ENCODE peak calls at places on chromosome 7, in five cellular contexts. B is nephron progenitor cell, E is heart left ventricle, A is HEK293T, G is left colon. X is an unnamed sample.

GRCh38 chr7:38374507-38374906 is 101.1 kb upstream of the TARP start:
- DNase-seq in E (no peak), A (peak; percentile 30), B (peak; percentile 62), G (peak; percentile 35), X (peak; percentile 62)

GRCh38 chr7:100803398-100804161 is 23.7 kb downstream of the EPHB4 start:
- DNase-seq in G (peak; percentile 86), B (peak; percentile 70), A (peak; percentile 39), E (peak; percentile 82), X (peak; percentile 64)

GRCh38 chr7:30166155-30166840 is 31.5 kb downstream of the MTURN start:
- DNase-seq in G (peak; percentile 37), A (no peak), B (no peak), E (no peak), X (no peak)

GRCh38 chr7:24910551-24911212 is 69.3 kb downstream of the OSBPL3 start:
- DNase-seq in A (no peak), B (no peak), E (no peak), G (no peak), X (no peak)

GRCh38 chr7:121531175-121532070 is 135.3 kb upstream of the FAM3C start:
- DNase-seq in B (no peak), E (no peak), A (no peak), G (no peak), X (no peak)

GRCh38 chr7:109793-110556 is 82.4 kb upstream of the FAM20C start:
- DNase-seq in G (no peak), A (no peak), B (no peak), E (no peak), X (no peak)

GRCh38 chr7:140723574-140723973 is 27.1 kb downstream of the NDUFB2 start:
- DNase-seq in E (no peak), G (no peak), B (no peak), A (no peak), X (no peak)

GRCh38 chr7:43196379-43196778 is 83.9 kb downstream of the HECW1 start:
- DNase-seq in G (no peak), A (no peak), B (no peak), E (no peak), X (no peak)

GRCh38 chr7:100080895-100081534 is 508 bp downstream of the ZNF3 start:
- DNase-seq in G (peak; percentile 35), B (no peak), E (no peak), A (no peak), X (no peak)

GRCh38 chr7:40483630-40484029 is 348.8 kb downstream of the SUGCT start:
- DNase-seq in B (no peak), G (no peak), E (no peak), A (no peak), X (no peak)

GRCh38 chr7:7148799-7149481 is 33.4 kb upstream of the C1GALT1 start:
- DNase-seq in B (no peak), A (no peak), E (no peak), G (no peak), X (no peak)

GRCh38 chr7:100142461-100142860 is 6.3 kb upstream of the LAMTOR4 start:
- DNase-seq in G (no peak), A (no peak), B (no peak), E (no peak), X (no peak)

GRCh38 chr7:107505997-107506682 is 36.3 kb downstream of the GPR22 start:
- DNase-seq in B (no peak), E (no peak), G (peak; percentile 74), A (no peak), X (no peak)

GRCh38 chr7:142389544-142389943 is 131.7 kb upstream of the PRSS58 start:
- DNase-seq in G (no peak), A (no peak), B (no peak), E (no peak), X (no peak)

GRCh38 chr7:140722254-140722653 is 25.7 kb downstream of the NDUFB2 start:
- DNase-seq in B (no peak), E (no peak), A (no peak), G (no peak), X (no peak)

GRCh38 chr7:151745090-151745638 is 131.8 kb downstream of the PRKAG2 start:
- DNase-seq in A (peak; percentile 62), B (no peak), G (peak; percentile 75), E (peak; percentile 63), X (peak; percentile 77)

GRCh38 chr7:28478661-28479060 is 66.3 kb downstream of the CREB5 start:
- DNase-seq in A (no peak), E (no peak), G (no peak), B (no peak), X (no peak)

GRCh38 chr7:137704723-137705122 is 142.1 kb downstream of the DGKI start:
- DNase-seq in B (no peak), A (no peak), G (no peak), E (no peak), X (no peak)

GRCh38 chr7:151006590-151007300 is 15.9 kb downstream of the NOS3 start:
- DNase-seq in E (no peak), G (no peak), A (no peak), B (no peak), X (peak; percentile 56)

GRCh38 chr7:40015790-40016296 is 65.8 kb downstream of the CDK13 start:
- DNase-seq in A (no peak), B (no peak), G (peak; percentile 25), E (peak; percentile 11), X (peak; percentile 59)

GRCh38 chr7:70775570-70776156 is 356.3 kb upstream of the GALNT17 start:
- DNase-seq in B (no peak), A (peak; percentile 19), E (no peak), G (no peak), X (no peak)

GRCh38 chr7:27163776-27164380 is 1.5 kb downstream of the HOXA9 start:
- DNase-seq in B (peak; percentile 4), G (peak; percentile 31), A (no peak), E (no peak), X (no peak)

GRCh38 chr7:127021019-127021738 is 231.6 kb downstream of the GRM8 start:
- DNase-seq in E (no peak), B (no peak), A (no peak), G (no peak), X (peak; percentile 29)

GRCh38 chr7:30923009-30923773 is 11.5 kb downstream of the AQP1 start:
- DNase-seq in A (no peak), G (peak; percentile 2), E (peak; percentile 5), B (peak; percentile 1), X (peak; percentile 10)

GRCh38 chr7:21959387-21959776 is 13.7 kb upstream of the CDCA7L start:
- DNase-seq in B (no peak), E (no peak), A (no peak), G (no peak), X (no peak)

GRCh38 chr7:130560972-130561371 is 69.1 kb downstream of the MEST start:
- DNase-seq in B (no peak), A (peak; percentile 23), G (no peak), E (no peak), X (peak; percentile 6)

GRCh38 chr7:31106303-31107105 is 54.4 kb downstream of the ADCYAP1R1 start:
- DNase-seq in B (no peak), E (no peak), G (no peak), A (no peak), X (no peak)

GRCh38 chr7:102978280-102978679 is 65.5 kb downstream of the LRRC17 start:
- DNase-seq in B (no peak), G (no peak), E (no peak), A (no peak), X (no peak)

X was measured in mucosa of descending colon.